ENCODE peak calls at places on chromosomes 16 and 17, in five cellular contexts. R, H, W, L and I are unnamed samples.

GRCh38 chr17:43803758-43804157 is 23.5 kb downstream of the CFAP97D1 start:
- DNase-seq in L (no peak), H (peak), R (no peak), W (no peak), I (no peak)

GRCh38 chr17:58756246-58757161 is 850 bp downstream of the PPM1E start:
- DNase-seq in W (peak), H (peak), R (no peak), L (peak), I (no peak)

GRCh38 chr17:17806611-17807010 is 30.2 kb downstream of the SREBF1 start:
- DNase-seq in L (no peak), H (no peak), W (no peak), R (no peak), I (no peak)

GRCh38 chr16:56262148-56262878 is 71.0 kb downstream of the GNAO1 start:
- DNase-seq in R (no peak), L (no peak), H (no peak), W (no peak), I (no peak)

GRCh38 chr17:56934280-56934679 is 20.4 kb upstream of the TRIM25 start:
- DNase-seq in W (no peak), H (no peak), L (no peak), R (no peak), I (no peak)

GRCh38 chr16:263182-263774 is 12.5 kb downstream of the RGS11 start:
- DNase-seq in W (no peak), H (no peak), L (no peak), R (no peak), I (no peak)

GRCh38 chr16:76081936-76082335 is 195.3 kb upstream of the CNTNAP4 start:
- DNase-seq in L (no peak), H (no peak), W (no peak), R (no peak), I (no peak)

GRCh38 chr17:20955437-20956323 is 87.1 kb downstream of the USP22 start:
- DNase-seq in R (no peak), L (no peak), H (no peak), W (no peak), I (no peak)

GRCh38 chr16:2976201-2976600 is 4.0 kb downstream of the PKMYT1 start:
- DNase-seq in R (no peak), L (no peak), W (no peak), H (no peak), I (no peak)

GRCh38 chr17:49987681-49988441 is 7.2 kb downstream of the DLX3 start:
- DNase-seq in W (no peak), R (no peak), H (peak), L (no peak), I (no peak)

GRCh38 chr17:57999496-58000017 is 7.5 kb downstream of the SRSF1 start:
- DNase-seq in H (no peak), W (no peak), L (peak), R (no peak), I (no peak)

GRCh38 chr16:87317766-87318121 is 552 bp upstream of the C16orf95 start:
- DNase-seq in H (no peak), R (no peak), W (no peak), L (peak), I (no peak)

GRCh38 chr16:81313731-81314602 is 795 bp upstream of the GAN start:
- DNase-seq in R (no peak), H (peak), W (no peak), L (no peak), I (no peak)

GRCh38 chr17:30188211-30188939 is 47.1 kb downstream of the SLC6A4 start:
- DNase-seq in R (no peak), W (no peak), H (no peak), L (no peak), I (no peak)

DNA sequence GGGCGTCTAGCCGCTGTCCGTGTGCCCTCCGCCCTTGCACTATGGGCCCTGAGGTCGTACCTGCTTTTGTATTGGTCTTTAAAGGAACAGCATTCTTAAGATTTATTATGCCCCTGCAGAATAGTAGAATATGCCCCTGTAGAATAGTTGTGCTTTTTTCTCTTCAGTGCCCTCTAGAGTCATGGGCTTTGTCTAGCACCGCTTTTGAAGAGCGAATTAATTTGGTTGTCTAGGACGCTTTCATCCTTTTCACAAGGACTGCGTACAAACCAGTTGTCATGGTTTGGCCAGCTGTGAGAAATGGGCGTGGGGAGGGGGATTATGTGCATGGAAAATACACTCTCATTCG is 615 bp downstream of the CEP95 start:
- DNase-seq in H (peak), L (peak), R (no peak), W (no peak), I (peak)
- TF ChIP-seq CTCF in H (peak), L (peak), R (peak), W (no peak), I (peak)

DNA sequence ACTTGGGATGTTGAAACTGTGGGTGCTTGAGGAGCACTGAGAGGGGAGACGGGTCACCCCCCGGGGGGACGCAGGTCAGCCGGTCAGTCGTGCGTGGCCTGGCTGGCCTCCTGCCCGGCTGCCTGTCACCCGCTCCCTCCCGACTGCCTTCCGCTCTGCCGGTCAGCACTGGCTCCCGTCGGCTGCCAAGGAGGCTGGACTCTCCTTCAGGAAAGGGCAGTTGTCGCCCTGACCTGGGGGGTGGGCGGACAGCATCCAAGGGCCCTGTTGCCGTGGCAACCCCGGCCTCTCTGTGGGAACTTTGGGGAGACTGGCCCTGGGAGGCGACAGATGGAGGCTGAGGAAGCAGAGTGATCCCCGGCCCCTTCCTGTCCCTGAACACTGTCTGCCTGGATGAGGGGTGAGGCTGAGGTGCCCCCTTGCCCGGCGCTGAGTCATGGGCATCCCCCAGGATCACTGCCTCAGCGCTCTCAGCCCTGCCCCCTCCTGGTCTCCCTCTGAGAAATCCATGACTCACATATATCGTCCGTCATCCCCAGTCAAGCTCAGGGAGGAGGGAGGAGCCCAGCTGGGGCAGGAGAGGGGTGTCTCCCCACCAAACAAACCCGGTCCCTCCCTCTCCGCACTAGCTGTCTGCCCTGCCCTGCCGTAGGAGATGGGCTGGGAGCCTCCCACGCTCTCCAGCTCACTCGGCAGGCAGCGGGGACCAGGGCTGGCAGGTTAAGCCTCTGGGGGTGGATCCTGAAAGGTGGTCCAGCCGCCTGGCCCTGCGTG is at the start of gene ADGRG1:
- DNase-seq in H (peak), W (peak), R (no peak), L (peak), I (no peak)
- TF ChIP-seq CTCF in H (peak), W (peak), R (no peak), L (peak), I (no peak)

GRCh38 chr17:11391134-11391533 is 150.1 kb downstream of the SHISA6 start:
- DNase-seq in W (no peak), L (no peak), H (peak), R (no peak), I (no peak)
- TF ChIP-seq CTCF in W (peak), L (no peak), H (peak), R (no peak), I (peak)

GRCh38 chr16:10923650-10924214 is 18.5 kb downstream of the DEXI start:
- DNase-seq in R (no peak), W (no peak), H (no peak), L (no peak), I (no peak)
- TF ChIP-seq CTCF in R (no peak), W (no peak), H (no peak), L (no peak), I (no peak)

GRCh38 chr16:22186517-22186916 is 19.6 kb upstream of the EEF2K start:
- DNase-seq in W (no peak), L (no peak), R (no peak), H (peak), I (no peak)

GRCh38 chr16:22181843-22182242 is 19.5 kb downstream of the SDR42E2 start:
- DNase-seq in W (no peak), R (no peak), H (no peak), L (no peak), I (no peak)

GRCh38 chr16:22183335-22183734 is 21.0 kb downstream of the SDR42E2 start:
- DNase-seq in W (no peak), R (no peak), H (no peak), L (no peak), I (no peak)

GRCh38 chr16:22184615-22184968 is 21.5 kb upstream of the EEF2K start:
- DNase-seq in R (no peak), L (no peak), W (no peak), H (peak), I (no peak)

DNA sequence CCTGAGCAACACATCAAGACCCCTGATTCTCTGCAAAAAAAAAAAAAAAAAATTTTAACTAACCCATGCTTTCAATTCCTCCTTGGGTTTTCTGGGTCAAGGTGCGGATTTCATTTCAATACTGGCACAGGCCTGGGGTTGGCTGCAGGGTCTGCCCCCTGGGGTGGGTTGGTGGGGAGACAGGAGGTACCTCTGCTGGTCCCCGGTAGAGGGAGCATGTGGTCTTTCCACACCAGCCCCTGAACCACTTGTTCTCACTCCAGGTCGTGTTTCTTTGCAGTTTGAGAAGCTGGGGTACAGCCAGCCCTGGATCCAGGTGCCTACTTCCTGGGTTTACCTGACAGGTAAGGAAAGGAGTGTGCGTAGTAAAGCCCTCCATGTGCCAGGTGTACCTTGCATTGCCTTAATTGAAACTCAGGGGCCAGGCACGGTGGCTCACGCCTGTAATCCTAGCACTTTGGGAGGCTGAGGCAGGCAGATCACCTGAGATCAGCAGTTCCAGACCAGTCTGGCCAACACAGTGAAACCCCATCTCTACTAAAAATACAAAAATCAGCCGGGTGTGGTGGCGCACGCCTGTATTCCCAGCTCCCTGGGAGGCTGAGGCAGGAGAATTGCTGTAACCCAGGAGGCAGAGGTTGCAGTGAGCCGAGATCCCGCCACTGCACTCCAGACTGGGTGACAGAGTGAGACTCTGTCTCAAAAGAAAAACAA is 21.8 kb downstream of the SDR42E2 start:
- DNase-seq in R (no peak), W (no peak), H (peak), L (no peak), I (no peak)
- TF ChIP-seq CTCF in R (no peak), W (no peak), H (peak), L (peak), I (peak)